ENCODE peak calls at places on chromosome 15, in eight cellular contexts. One of them, this sample, is unnamed.

GRCh38 chr15:45454825-45455224 is 67.7 kb downstream of the SLC30A4 start:
- DNase-seq in keratinocyte: peak; percentile 75
- DNase-seq in CD4-positive, CD25-positive, alpha-beta regulatory T cell: peak; percentile 36
- DNase-seq in CD4-positive, alpha-beta memory T cell: peak; percentile 88
- DNase-seq in adrenal gland: peak; percentile 49
- DNase-seq in mesenchymal stem cell: peak; percentile 94
- DNase-seq in aorta: no peak
- DNase-seq in tibial nerve: peak; percentile 66
- DNase-seq in this sample: peak; percentile 30

GRCh38 chr15:60937278-60937677 is 291.8 kb downstream of the RORA start:
- DNase-seq in keratinocyte: no peak
- DNase-seq in CD4-positive, CD25-positive, alpha-beta regulatory T cell: no peak
- DNase-seq in CD4-positive, alpha-beta memory T cell: no peak
- DNase-seq in adrenal gland: no peak
- DNase-seq in mesenchymal stem cell: no peak
- DNase-seq in aorta: no peak
- DNase-seq in tibial nerve: no peak
- DNase-seq in this sample: no peak

GRCh38 chr15:76163429-76164020 is 103.7 kb downstream of the TMEM266 start:
- DNase-seq in keratinocyte: no peak
- DNase-seq in CD4-positive, CD25-positive, alpha-beta regulatory T cell: no peak
- DNase-seq in CD4-positive, alpha-beta memory T cell: no peak
- DNase-seq in adrenal gland: peak; percentile 94
- DNase-seq in mesenchymal stem cell: peak; percentile 63
- DNase-seq in aorta: no peak
- DNase-seq in tibial nerve: peak; percentile 24
- DNase-seq in this sample: peak; percentile 71

GRCh38 chr15:60660290-60661051 is 181.5 kb upstream of the ICE2 start:
- DNase-seq in keratinocyte: no peak
- DNase-seq in CD4-positive, CD25-positive, alpha-beta regulatory T cell: no peak
- DNase-seq in CD4-positive, alpha-beta memory T cell: no peak
- DNase-seq in adrenal gland: peak; percentile 77
- DNase-seq in mesenchymal stem cell: peak; percentile 85
- DNase-seq in aorta: no peak
- DNase-seq in tibial nerve: peak; percentile 63
- DNase-seq in this sample: peak; percentile 36

GRCh38 chr15:25737218-25737643 is 125.9 kb downstream of the ATP10A start:
- DNase-seq in keratinocyte: no peak
- DNase-seq in CD4-positive, CD25-positive, alpha-beta regulatory T cell: no peak
- DNase-seq in CD4-positive, alpha-beta memory T cell: no peak
- DNase-seq in adrenal gland: no peak
- DNase-seq in mesenchymal stem cell: no peak
- DNase-seq in aorta: peak; percentile 86
- DNase-seq in tibial nerve: peak; percentile 36
- DNase-seq in this sample: no peak

GRCh38 chr15:39919740-39920509 is at the start of gene GPR176:
- DNase-seq in keratinocyte: no peak
- DNase-seq in CD4-positive, CD25-positive, alpha-beta regulatory T cell: peak; percentile 11
- DNase-seq in CD4-positive, alpha-beta memory T cell: peak; percentile 41
- DNase-seq in adrenal gland: no peak
- DNase-seq in mesenchymal stem cell: peak; percentile 91
- DNase-seq in aorta: peak; percentile 92
- DNase-seq in tibial nerve: peak; percentile 25
- DNase-seq in this sample: peak; percentile 47

GRCh38 chr15:40445411-40446055 is 4.8 kb downstream of the BAHD1 start:
- DNase-seq in keratinocyte: no peak
- DNase-seq in CD4-positive, CD25-positive, alpha-beta regulatory T cell: no peak
- DNase-seq in CD4-positive, alpha-beta memory T cell: no peak
- DNase-seq in adrenal gland: no peak
- DNase-seq in mesenchymal stem cell: peak; percentile 80
- DNase-seq in aorta: no peak
- DNase-seq in tibial nerve: no peak
- DNase-seq in this sample: no peak

GRCh38 chr15:96977886-96978285 is 647.4 kb downstream of the NR2F2 start:
- DNase-seq in keratinocyte: no peak
- DNase-seq in CD4-positive, CD25-positive, alpha-beta regulatory T cell: no peak
- DNase-seq in CD4-positive, alpha-beta memory T cell: no peak
- DNase-seq in adrenal gland: no peak
- DNase-seq in mesenchymal stem cell: peak; percentile 57
- DNase-seq in aorta: no peak
- DNase-seq in tibial nerve: no peak
- DNase-seq in this sample: no peak

GRCh38 chr15:61687651-61688050 is 372.6 kb downstream of the VPS13C start:
- DNase-seq in keratinocyte: no peak
- DNase-seq in CD4-positive, CD25-positive, alpha-beta regulatory T cell: no peak
- DNase-seq in CD4-positive, alpha-beta memory T cell: no peak
- DNase-seq in adrenal gland: no peak
- DNase-seq in mesenchymal stem cell: no peak
- DNase-seq in aorta: no peak
- DNase-seq in tibial nerve: no peak
- DNase-seq in this sample: no peak

GRCh38 chr15:74780523-74780982 is 1.3 kb upstream of the CSK start:
- DNase-seq in keratinocyte: no peak
- DNase-seq in CD4-positive, CD25-positive, alpha-beta regulatory T cell: no peak
- DNase-seq in CD4-positive, alpha-beta memory T cell: no peak
- DNase-seq in adrenal gland: no peak
- DNase-seq in mesenchymal stem cell: no peak
- DNase-seq in aorta: no peak
- DNase-seq in tibial nerve: no peak
- DNase-seq in this sample: no peak

GRCh38 chr15:98967916-98968315 is 39.7 kb downstream of the PGPEP1L start:
- DNase-seq in keratinocyte: no peak
- DNase-seq in CD4-positive, CD25-positive, alpha-beta regulatory T cell: no peak
- DNase-seq in CD4-positive, alpha-beta memory T cell: no peak
- DNase-seq in adrenal gland: no peak
- DNase-seq in mesenchymal stem cell: no peak
- DNase-seq in aorta: no peak
- DNase-seq in tibial nerve: no peak
- DNase-seq in this sample: no peak
- H3K4me3 ChIP-seq in keratinocyte: no peak overlapping the region
- H3K4me3 ChIP-seq in CD4-positive, CD25-positive, alpha-beta regulatory T cell: no peak overlapping the region
- H3K4me3 ChIP-seq in CD4-positive, alpha-beta memory T cell: no peak overlapping the region
- H3K4me3 ChIP-seq in adrenal gland: no peak overlapping the region
- H3K4me3 ChIP-seq in mesenchymal stem cell: no peak overlapping the region
- H3K4me3 ChIP-seq in aorta: no peak overlapping the region
- H3K4me3 ChIP-seq in tibial nerve: no peak overlapping the region
- H3K4me3 ChIP-seq in this sample: no peak overlapping the region

DNA sequence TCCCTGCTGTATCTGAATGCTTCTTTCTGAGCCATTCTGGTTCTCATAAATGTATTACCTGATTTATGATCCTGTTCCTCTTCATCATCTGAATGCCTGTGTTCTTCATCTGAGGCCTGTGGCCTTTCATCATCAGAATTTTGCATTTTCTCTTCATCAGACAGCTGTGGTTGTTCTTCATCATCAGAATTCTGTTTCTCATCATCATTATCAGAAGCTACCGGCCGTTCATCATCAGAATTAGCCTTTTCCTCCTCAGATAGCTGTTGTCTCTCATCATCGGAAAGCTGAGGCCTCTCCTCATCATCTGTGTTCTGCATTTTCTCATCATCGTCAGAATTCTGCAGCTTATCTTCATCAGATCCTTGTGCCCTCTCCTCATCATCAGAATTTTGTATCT is 5.9 kb downstream of the LEO1 start:
- DNase-seq in keratinocyte: no peak
- DNase-seq in CD4-positive, CD25-positive, alpha-beta regulatory T cell: no peak
- DNase-seq in CD4-positive, alpha-beta memory T cell: no peak
- DNase-seq in adrenal gland: no peak
- DNase-seq in mesenchymal stem cell: no peak
- DNase-seq in aorta: no peak
- DNase-seq in tibial nerve: no peak
- DNase-seq in this sample: no peak
- H3K27ac ChIP-seq in keratinocyte: no peak overlapping the region
- H3K27ac ChIP-seq in CD4-positive, CD25-positive, alpha-beta regulatory T cell: no peak overlapping the region
- H3K27ac ChIP-seq in CD4-positive, alpha-beta memory T cell: no peak overlapping the region
- H3K27ac ChIP-seq in adrenal gland: no peak overlapping the region
- H3K27ac ChIP-seq in mesenchymal stem cell: no peak overlapping the region
- H3K27ac ChIP-seq in aorta: no peak overlapping the region
- H3K27ac ChIP-seq in tibial nerve: no peak overlapping the region
- H3K27ac ChIP-seq in this sample: no peak overlapping the region

GRCh38 chr15:34365073-34365825 is 1.7 kb downstream of the LPCAT4 start:
- DNase-seq in keratinocyte: no peak
- DNase-seq in CD4-positive, CD25-positive, alpha-beta regulatory T cell: no peak
- DNase-seq in CD4-positive, alpha-beta memory T cell: peak; percentile 63
- DNase-seq in adrenal gland: no peak
- DNase-seq in mesenchymal stem cell: peak; percentile 11
- DNase-seq in aorta: no peak
- DNase-seq in tibial nerve: no peak
- DNase-seq in this sample: peak; percentile 83
- H3K4me3 ChIP-seq in keratinocyte: no peak overlapping the region
- H3K4me3 ChIP-seq in CD4-positive, CD25-positive, alpha-beta regulatory T cell: peak overlapping the region; percentile 80
- H3K4me3 ChIP-seq in CD4-positive, alpha-beta memory T cell: peak overlapping the region; percentile 66
- H3K4me3 ChIP-seq in adrenal gland: no peak overlapping the region
- H3K4me3 ChIP-seq in mesenchymal stem cell: peak overlapping the region; percentile 88
- H3K4me3 ChIP-seq in aorta: no peak overlapping the region
- H3K4me3 ChIP-seq in tibial nerve: no peak overlapping the region
- H3K4me3 ChIP-seq in this sample: peak overlapping the region; percentile 96

DNA sequence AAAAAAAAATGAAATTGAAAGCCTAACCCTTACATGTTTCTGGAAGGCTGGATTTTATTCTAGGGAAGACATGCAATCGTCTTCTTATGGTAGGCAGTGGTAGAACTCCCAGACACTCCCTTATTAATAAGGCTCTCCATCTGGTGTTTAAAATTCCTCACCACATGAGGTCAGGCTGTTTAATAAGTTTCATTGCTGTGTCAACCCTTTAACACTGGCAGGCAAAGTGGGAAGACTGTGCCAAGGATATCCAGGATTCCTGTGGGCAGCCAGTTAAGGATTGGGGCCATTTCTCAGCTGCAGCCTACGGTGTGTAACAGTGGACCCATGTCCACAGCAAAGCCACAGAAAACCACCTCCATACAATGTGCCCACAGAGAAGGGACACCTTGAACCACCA is 225.5 kb upstream of the CHRM5 start:
- DNase-seq in keratinocyte: no peak
- DNase-seq in CD4-positive, CD25-positive, alpha-beta regulatory T cell: no peak
- DNase-seq in CD4-positive, alpha-beta memory T cell: no peak
- DNase-seq in adrenal gland: no peak
- DNase-seq in mesenchymal stem cell: no peak
- DNase-seq in aorta: no peak
- DNase-seq in tibial nerve: no peak
- DNase-seq in this sample: no peak
- H3K27ac ChIP-seq in keratinocyte: no peak overlapping the region
- H3K27ac ChIP-seq in CD4-positive, CD25-positive, alpha-beta regulatory T cell: no peak overlapping the region
- H3K27ac ChIP-seq in CD4-positive, alpha-beta memory T cell: no peak overlapping the region
- H3K27ac ChIP-seq in adrenal gland: no peak overlapping the region
- H3K27ac ChIP-seq in mesenchymal stem cell: no peak overlapping the region
- H3K27ac ChIP-seq in aorta: no peak overlapping the region
- H3K27ac ChIP-seq in tibial nerve: no peak overlapping the region
- H3K27ac ChIP-seq in this sample: no peak overlapping the region

DNA sequence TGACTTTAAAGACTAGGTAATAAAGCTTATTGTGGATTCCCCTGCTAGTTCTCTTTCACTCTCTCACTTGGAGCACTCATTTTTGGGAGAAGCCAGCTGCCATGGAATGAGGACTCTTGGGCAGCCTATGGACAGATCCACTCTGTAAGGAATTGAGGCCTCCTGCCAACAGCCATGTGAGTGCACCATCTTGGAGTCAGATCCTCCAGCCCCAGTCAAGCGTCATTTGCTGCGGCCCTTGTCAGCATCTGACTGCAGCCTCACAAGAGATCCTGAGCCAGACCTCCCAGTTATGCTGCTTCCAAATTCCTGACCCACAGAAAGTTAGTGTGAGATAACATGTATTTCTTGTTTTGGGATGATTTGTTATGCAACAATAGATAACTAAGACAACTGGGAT is 101.9 kb downstream of the SEMA6D start:
- DNase-seq in keratinocyte: no peak
- DNase-seq in CD4-positive, CD25-positive, alpha-beta regulatory T cell: no peak
- DNase-seq in CD4-positive, alpha-beta memory T cell: no peak
- DNase-seq in adrenal gland: no peak
- DNase-seq in mesenchymal stem cell: no peak
- DNase-seq in aorta: no peak
- DNase-seq in tibial nerve: no peak
- DNase-seq in this sample: no peak
- H3K4me3 ChIP-seq in keratinocyte: no peak overlapping the region
- H3K4me3 ChIP-seq in CD4-positive, CD25-positive, alpha-beta regulatory T cell: no peak overlapping the region
- H3K4me3 ChIP-seq in CD4-positive, alpha-beta memory T cell: no peak overlapping the region
- H3K4me3 ChIP-seq in adrenal gland: no peak overlapping the region
- H3K4me3 ChIP-seq in mesenchymal stem cell: no peak overlapping the region
- H3K4me3 ChIP-seq in aorta: no peak overlapping the region
- H3K4me3 ChIP-seq in tibial nerve: no peak overlapping the region
- H3K4me3 ChIP-seq in this sample: no peak overlapping the region

GRCh38 chr15:70486012-70486411 is 277.3 kb downstream of the UACA start:
- DNase-seq in keratinocyte: no peak
- DNase-seq in CD4-positive, CD25-positive, alpha-beta regulatory T cell: no peak
- DNase-seq in CD4-positive, alpha-beta memory T cell: no peak
- DNase-seq in adrenal gland: no peak
- DNase-seq in mesenchymal stem cell: no peak
- DNase-seq in aorta: no peak
- DNase-seq in tibial nerve: no peak
- DNase-seq in this sample: no peak
- H3K27ac ChIP-seq in keratinocyte: no peak overlapping the region
- H3K27ac ChIP-seq in CD4-positive, CD25-positive, alpha-beta regulatory T cell: no peak overlapping the region
- H3K27ac ChIP-seq in CD4-positive, alpha-beta memory T cell: no peak overlapping the region
- H3K27ac ChIP-seq in adrenal gland: no peak overlapping the region
- H3K27ac ChIP-seq in mesenchymal stem cell: no peak overlapping the region
- H3K27ac ChIP-seq in aorta: no peak overlapping the region
- H3K27ac ChIP-seq in tibial nerve: no peak overlapping the region
- H3K27ac ChIP-seq in this sample: no peak overlapping the region